ENCODE peak calls at places on chromosomes 16 and 17, in seven cellular contexts. L is NCI-H748 treated with DMSO at 0.1 percent for 48 hours, D is cardiac fibroblast, O is lower lobe of right lung, F is prostate gland, U is T-cell, H is esophagus squamous epithelium. C is an unnamed sample.

GRCh38 chr17:39678340-39679116 is 9.3 kb downstream of the PGAP3 start:
- DNase-seq in L (no peak), D (no peak), O (no peak), F (no peak), U (no peak), H (no peak), C (no peak)

GRCh38 chr17:57284583-57284982 is 28.3 kb downstream of the MSI2 start:
- DNase-seq in L (no peak), D (no peak), O (no peak), F (no peak), U (no peak), H (no peak), C (no peak)

GRCh38 chr17:41103896-41104295 is 1.3 kb upstream of the KRTAP4-9 start:
- DNase-seq in L (no peak), D (no peak), O (no peak), F (no peak), U (no peak), H (no peak), C (no peak)

GRCh38 chr17:67818110-67819002 is 6.9 kb upstream of the BPTF start:
- DNase-seq in L (no peak), D (no peak), O (no peak), F (no peak), U (no peak), H (no peak), C (peak)

GRCh38 chr17:72466199-72466598 is 345.4 kb downstream of the SOX9 start:
- DNase-seq in L (no peak), D (peak), O (no peak), F (no peak), U (no peak), H (no peak), C (no peak)

GRCh38 chr16:85612801-85613608 is at the start of gene GSE1:
- DNase-seq in L (peak), D (peak), O (peak), F (peak), U (peak), H (no peak), C (peak)

GRCh38 chr16:90031931-90032663 is 12.8 kb upstream of the DBNDD1 start:
- DNase-seq in L (no peak), D (peak), O (no peak), F (no peak), U (no peak), H (no peak), C (no peak)

GRCh38 chr17:82668631-82669099 is 20.4 kb upstream of the WDR45B start:
- DNase-seq in L (no peak), D (peak), O (peak), F (peak), U (peak), H (no peak), C (peak)

GRCh38 chr16:17238285-17239028 is 232.3 kb downstream of the XYLT1 start:
- DNase-seq in L (no peak), D (no peak), O (no peak), F (no peak), U (no peak), H (no peak), C (no peak)

GRCh38 chr17:7330099-7331015 is 1.2 kb upstream of the NEURL4 start:
- DNase-seq in L (peak), D (peak), O (peak), F (peak), U (peak), H (no peak), C (no peak)

GRCh38 chr16:67000384-67001158 is 12.2 kb downstream of the CES4A start:
- DNase-seq in L (peak), D (peak), O (peak), F (peak), U (peak), H (no peak), C (no peak)

GRCh38 chr16:27293343-27293742 is 20.4 kb upstream of the IL4R start:
- DNase-seq in L (no peak), D (no peak), O (no peak), F (no peak), U (no peak), H (no peak), C (no peak)

GRCh38 chr16:31698901-31699300 is 171.2 kb downstream of the AHSP start:
- DNase-seq in L (no peak), D (no peak), O (no peak), F (no peak), U (no peak), H (no peak), C (no peak)

GRCh38 chr17:21452377-21453143 is 76.4 kb downstream of the KCNJ12 start:
- DNase-seq in L (no peak), D (peak), O (peak), F (peak), U (peak), H (no peak), C (peak)

GRCh38 chr16:80631581-80631980 is 90.8 kb downstream of the DYNLRB2 start:
- DNase-seq in L (no peak), D (no peak), O (no peak), F (no peak), U (no peak), H (no peak), C (no peak)

GRCh38 chr16:525520-526180 is 1.9 kb upstream of the CAPN15 start:
- DNase-seq in L (no peak), D (peak), O (no peak), F (no peak), U (no peak), H (no peak), C (no peak)

GRCh38 chr17:71099003-71099710 is 929.8 kb downstream of the KCNJ2 start:
- DNase-seq in L (no peak), D (no peak), O (no peak), F (peak), U (no peak), H (no peak), C (no peak)

GRCh38 chr17:29622337-29623282 is at the start of gene CORO6:
- DNase-seq in L (peak), D (peak), O (peak), F (no peak), U (peak), H (no peak), C (peak)

GRCh38 chr17:31558748-31559646 is 167.5 kb downstream of the RAB11FIP4 start:
- DNase-seq in L (peak), D (peak), O (peak), F (peak), U (peak), H (no peak), C (peak)

GRCh38 chr17:22266231-22266630 is 573.9 kb downstream of the KCNJ18 start:
- DNase-seq in L (peak), D (no peak), O (no peak), F (no peak), U (no peak), H (no peak), C (no peak)